ENCODE peak calls at places on chromosomes 1 and 21, in five cellular contexts. J is H4; I is H54; V is astrocyte of the spinal cord; N is activated CD8-positive, alpha-beta memory T cell treated with anti-CD3 and anti-CD28 coated beads for 1 hour. F is an unnamed sample.

GRCh38 chr1:118933051-118933781 is 54.9 kb downstream of the TBX15 start:
- DNase-seq in J (no peak), I (no peak), V (no peak), N (no peak), F (no peak)

GRCh38 chr1:114345930-114346479 is 165.0 kb downstream of the TRIM33 start:
- DNase-seq in J (no peak), I (no peak), V (peak; percentile 21), N (no peak), F (no peak)

GRCh38 chr1:71240656-71241055 is 159.8 kb upstream of the ZRANB2 start:
- DNase-seq in J (no peak), I (no peak), V (no peak), N (no peak), F (no peak)

GRCh38 chr1:167455786-167456446 is 62.4 kb downstream of the CD247 start:
- DNase-seq in J (no peak), I (no peak), V (no peak), N (no peak), F (no peak)

GRCh38 chr1:85494074-85494956 is 29.4 kb upstream of the DDAH1 start:
- DNase-seq in J (no peak), I (no peak), V (no peak), N (no peak), F (no peak)

GRCh38 chr21:15491100-15491499 is 238.7 kb upstream of the USP25 start:
- DNase-seq in J (no peak), I (no peak), V (no peak), N (no peak), F (no peak)

GRCh38 chr21:34881894-34882371 is 167.2 kb downstream of the RUNX1 start:
- DNase-seq in J (peak; percentile 70), I (peak; percentile 40), V (peak; percentile 90), N (no peak), F (no peak)

GRCh38 chr1:169102567-169102966 is 3.9 kb upstream of the ATP1B1 start:
- DNase-seq in J (peak; percentile 64), I (peak; percentile 73), V (peak; percentile 88), N (no peak), F (no peak)

GRCh38 chr1:204102719-204103118 is 29.8 kb downstream of the SOX13 start:
- DNase-seq in J (no peak), I (peak; percentile 50), V (no peak), N (no peak), F (no peak)

GRCh38 chr21:41631564-41632461 is 123.9 kb upstream of the TMPRSS2 start:
- DNase-seq in J (peak; percentile 69), I (peak; percentile 57), V (peak; percentile 50), N (no peak), F (no peak)

GRCh38 chr1:204084247-204084772 is 11.4 kb downstream of the SOX13 start:
- DNase-seq in J (no peak), I (peak; percentile 29), V (no peak), N (no peak), F (no peak)

GRCh38 chr1:208068908-208069307 is 158.0 kb upstream of the CD34 start:
- DNase-seq in J (no peak), I (no peak), V (no peak), N (no peak), F (no peak)

GRCh38 chr1:201149400-201149799 is 4.9 kb downstream of the TMEM9 start:
- DNase-seq in J (peak; percentile 55), I (no peak), V (peak; percentile 29), N (no peak), F (peak; percentile 44)

GRCh38 chr1:11649624-11650330 is 4.5 kb downstream of the FBXO2 start:
- DNase-seq in J (no peak), I (no peak), V (no peak), N (no peak), F (no peak)

GRCh38 chr1:5286244-5286643 is 631.8 kb downstream of the AJAP1 start:
- DNase-seq in J (no peak), I (no peak), V (no peak), N (peak; percentile 36), F (no peak)

GRCh38 chr1:226201029-226201593 is 14.6 kb upstream of the ACBD3 start:
- DNase-seq in J (no peak), I (no peak), V (no peak), N (no peak), F (no peak)

GRCh38 chr1:109595540-109595939 is 23.9 kb downstream of the GNAT2 start:
- DNase-seq in J (no peak), I (no peak), V (no peak), N (no peak), F (no peak)

GRCh38 chr1:78520216-78520615 is 29.4 kb downstream of the PTGFR start:
- DNase-seq in J (peak; percentile 44), I (no peak), V (peak; percentile 51), N (no peak), F (no peak)

GRCh38 chr1:78645728-78646127 is 3.9 kb upstream of the IFI44 start:
- DNase-seq in J (no peak), I (no peak), V (no peak), N (no peak), F (no peak)

GRCh38 chr1:152533327-152533938 is 19.2 kb downstream of the CRCT1 start:
- DNase-seq in J (peak; percentile 33), I (peak; percentile 19), V (peak; percentile 1), N (no peak), F (no peak)

GRCh38 chr21:15121655-15122120 is 56.9 kb upstream of the NRIP1 start:
- DNase-seq in J (peak; percentile 41), I (peak; percentile 3), V (peak; percentile 71), N (no peak), F (no peak)

GRCh38 chr1:159068877-159069276 is 7.7 kb downstream of the AIM2 start:
- DNase-seq in J (no peak), I (no peak), V (peak; percentile 28), N (no peak), F (no peak)

GRCh38 chr21:14712121-14712520 is 166.0 kb upstream of the SAMSN1 start:
- DNase-seq in J (no peak), I (no peak), V (peak; percentile 80), N (no peak), F (no peak)

GRCh38 chr1:205286335-205286950 is 35.1 kb downstream of the NUAK2 start:
- DNase-seq in J (peak; percentile 75), I (no peak), V (peak; percentile 83), N (peak; percentile 44), F (peak; percentile 54)

GRCh38 chr21:42684109-42684916 is 30.9 kb downstream of the PDE9A start:
- DNase-seq in J (peak; percentile 38), I (no peak), V (no peak), N (peak; percentile 14), F (no peak)

GRCh38 chr21:43027846-43028731 is 47.5 kb downstream of the CBS start:
- DNase-seq in J (peak; percentile 3), I (no peak), V (no peak), N (no peak), F (no peak)

GRCh38 chr1:45883633-45884032 is 80.2 kb downstream of the MAST2 start:
- DNase-seq in J (no peak), I (no peak), V (peak; percentile 52), N (no peak), F (no peak)

GRCh38 chr1:153364181-153364580 is 6.5 kb downstream of the S100A9 start:
- DNase-seq in J (no peak), I (no peak), V (no peak), N (no peak), F (no peak)

GRCh38 chr1:212980123-212980800 is 29.9 kb downstream of the VASH2 start:
- DNase-seq in J (no peak), I (no peak), V (peak; percentile 58), N (no peak), F (no peak)

GRCh38 chr1:146007048-146007784 is 10.8 kb upstream of the TXNIP start:
- DNase-seq in J (peak; percentile 66), I (peak; percentile 40), V (peak; percentile 84), N (peak; percentile 44), F (peak; percentile 64)

GRCh38 chr1:150875197-150876110 is 945 bp downstream of the ARNT start:
- DNase-seq in J (no peak), I (no peak), V (peak; percentile 26), N (no peak), F (no peak)

GRCh38 chr1:41646186-41646585 is 161.7 kb upstream of the EDN2 start:
- DNase-seq in J (no peak), I (no peak), V (no peak), N (no peak), F (no peak)

GRCh38 chr1:17420361-17420760 is 19.1 kb downstream of the RCC2 start:
- DNase-seq in J (no peak), I (no peak), V (no peak), N (no peak), F (no peak)

GRCh38 chr1:164155337-164155850 is 403.6 kb upstream of the PBX1 start:
- DNase-seq in J (no peak), I (no peak), V (no peak), N (no peak), F (no peak)

GRCh38 chr1:84339503-84339902 is 38.0 kb downstream of the SAMD13 start:
- DNase-seq in J (no peak), I (no peak), V (peak; percentile 32), N (no peak), F (no peak)

GRCh38 chr1:5937373-5937857 is 54.8 kb downstream of the NPHP4 start:
- DNase-seq in J (no peak), I (no peak), V (no peak), N (no peak), F (no peak)

GRCh38 chr1:219885680-219886079 is 42.7 kb downstream of the SLC30A10 start:
- DNase-seq in J (no peak), I (no peak), V (no peak), N (no peak), F (no peak)

GRCh38 chr1:53639251-53639721 is 99.7 kb downstream of the GLIS1 start:
- DNase-seq in J (no peak), I (peak; percentile 59), V (peak; percentile 55), N (no peak), F (no peak)

GRCh38 chr1:194026422-194026821 is 840.0 kb upstream of the B3GALT2 start:
- DNase-seq in J (no peak), I (no peak), V (no peak), N (no peak), F (no peak)